ENCODE peak calls at places on chromosomes 5 and 9, in six cellular contexts. U, L, I, W, R and H are unnamed samples.

GRCh38 chr9:132214027-132214622 is 52.3 kb downstream of the NTNG2 start:
- DNase-seq in L (peak), R (peak), W (peak), I (peak), U (peak), H (no peak)

GRCh38 chr9:115122937-115123336 is 5.0 kb upstream of the TNC start:
- DNase-seq in L (no peak), R (no peak), I (no peak), U (no peak), W (no peak), H (no peak)

GRCh38 chr9:18229992-18230676 is 243.8 kb upstream of the ADAMTSL1 start:
- DNase-seq in L (no peak), I (no peak), R (no peak), W (no peak), U (no peak), H (no peak)

GRCh38 chr5:60945760-60946253 is 802 bp downstream of the NDUFAF2 start:
- DNase-seq in W (no peak), R (no peak), U (peak), L (peak), I (peak), H (peak)

GRCh38 chr5:95727764-95728191 is 3.4 kb upstream of the RHOBTB3 start:
- DNase-seq in U (no peak), W (no peak), I (no peak), R (no peak), L (peak), H (no peak)

GRCh38 chr9:14782652-14783051 is 60.1 kb upstream of the CER1 start:
- DNase-seq in R (no peak), U (no peak), I (no peak), L (no peak), W (no peak), H (no peak)

GRCh38 chr9:89606049-89606481 is 1.3 kb downstream of the GADD45G start:
- DNase-seq in W (no peak), L (peak), I (peak), R (no peak), U (peak), H (peak)

GRCh38 chr9:136120119-136120393 is 1.4 kb upstream of the TMEM250 start:
- DNase-seq in U (no peak), R (no peak), L (no peak), W (no peak), I (no peak), H (peak)

GRCh38 chr9:126415741-126416370 is 89.2 kb downstream of the MVB12B start:
- DNase-seq in L (no peak), R (no peak), U (no peak), I (no peak), W (no peak), H (no peak)

GRCh38 chr5:133132717-133133116 is 80.9 kb downstream of the HSPA4 start:
- DNase-seq in W (no peak), L (no peak), I (no peak), U (no peak), R (no peak), H (no peak)

GRCh38 chr5:135462304-135462703 is 10.2 kb upstream of the TIFAB start:
- DNase-seq in U (peak), L (peak), I (peak), W (peak), R (no peak), H (peak)

GRCh38 chr9:101427337-101427736 is 8.2 kb downstream of the ALDOB start:
- DNase-seq in I (no peak), U (no peak), W (no peak), L (no peak), R (no peak), H (no peak)

GRCh38 chr5:133287500-133287899 is 235.7 kb downstream of the HSPA4 start:
- DNase-seq in U (peak), W (peak), R (peak), I (peak), L (peak), H (peak)

GRCh38 chr9:29701536-29701935 is 2128.3 kb upstream of the C9orf72 start:
- DNase-seq in W (no peak), U (no peak), L (no peak), I (no peak), R (no peak), H (no peak)

GRCh38 chr9:114893221-114893620 is 37.2 kb downstream of the TNFSF8 start:
- DNase-seq in U (no peak), R (no peak), L (no peak), W (no peak), I (no peak), H (no peak)

GRCh38 chr5:531101-531748 is 7.0 kb upstream of the SLC9A3 start:
- DNase-seq in R (no peak), I (peak), U (no peak), W (no peak), L (no peak), H (no peak)

GRCh38 chr9:26947736-26948135 is 694 bp upstream of the PLAA start:
- DNase-seq in R (no peak), W (no peak), I (peak), L (peak), U (no peak), H (no peak)

GRCh38 chr9:8186553-8186952 is 387.0 kb upstream of the DMAC1 start:
- DNase-seq in I (no peak), R (no peak), U (peak), W (no peak), L (no peak), H (no peak)

GRCh38 chr9:101711330-101711941 is 27.0 kb downstream of the GRIN3A start:
- DNase-seq in R (no peak), U (peak), L (no peak), I (peak), W (no peak), H (no peak)

GRCh38 chr5:10789021-10789420 is 28.0 kb upstream of the DAP start:
- DNase-seq in I (no peak), W (no peak), U (no peak), R (no peak), L (peak), H (no peak)

GRCh38 chr5:100535060-100536005 is at the start of gene FAM174A:
- DNase-seq in R (peak), W (peak), U (peak), I (peak), L (peak), H (peak)

GRCh38 chr5:168989731-168990505 is 311.0 kb downstream of the SLIT3 start:
- DNase-seq in U (no peak), R (no peak), I (no peak), L (no peak), W (no peak), H (no peak)

GRCh38 chr5:76363385-76364261 is 39.5 kb upstream of the IQGAP2 start:
- DNase-seq in U (peak), L (no peak), R (no peak), W (no peak), I (no peak), H (peak)

GRCh38 chr5:80037366-80037765 is 2.2 kb downstream of the THBS4 start:
- DNase-seq in L (no peak), R (no peak), W (no peak), U (no peak), I (no peak), H (no peak)

GRCh38 chr9:97910273-97910844 is 11.9 kb downstream of the TRMO start:
- DNase-seq in R (peak), W (no peak), I (no peak), L (no peak), U (no peak), H (no peak)

GRCh38 chr5:170469414-170469813 is 34.4 kb upstream of the KCNIP1 start:
- DNase-seq in W (no peak), U (no peak), I (no peak), L (no peak), R (no peak), H (no peak)

DNA sequence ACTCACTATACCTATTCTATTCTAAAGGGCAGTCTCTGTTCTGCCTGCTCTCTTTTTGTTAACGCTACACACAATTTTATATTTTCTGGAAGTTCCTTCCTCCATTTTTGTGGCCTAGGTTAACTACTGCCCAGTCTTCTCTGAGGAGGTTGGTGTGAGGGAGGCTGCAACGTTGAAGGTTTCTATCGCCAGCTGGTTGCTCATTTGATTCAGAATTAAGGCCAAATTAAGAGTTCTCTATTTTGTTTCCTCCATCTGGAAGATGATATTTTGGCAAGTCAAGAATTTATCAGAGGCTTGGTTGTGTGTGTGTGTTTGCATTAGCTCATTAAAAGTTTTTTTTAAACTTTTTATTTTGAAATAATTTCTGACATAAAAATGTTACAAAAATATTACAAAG is 175.1 kb downstream of the ARHGAP26 start:
- DNase-seq in L (no peak), R (no peak), W (no peak), I (no peak), U (no peak), H (no peak)
- H3K4me3 ChIP-seq in L (no peak), R (no peak), W (no peak), I (no peak), U (no peak), H (no peak)

GRCh38 chr5:43120720-43121564 is at the start of gene ZNF131:
- DNase-seq in I (peak), W (peak), R (peak), U (peak), L (peak), H (peak)

GRCh38 chr5:43123887-43124286 is 3.2 kb downstream of the ZNF131 start:
- DNase-seq in I (no peak), L (no peak), R (no peak), W (no peak), U (no peak), H (no peak)

GRCh38 chr5:43115968-43116367 is 4.7 kb upstream of the ZNF131 start:
- DNase-seq in I (no peak), R (no peak), L (no peak), W (no peak), U (no peak), H (no peak)

GRCh38 chr5:43117092-43117491 is 3.6 kb upstream of the ZNF131 start:
- DNase-seq in R (no peak), W (no peak), U (no peak), I (no peak), L (no peak), H (no peak)

DNA sequence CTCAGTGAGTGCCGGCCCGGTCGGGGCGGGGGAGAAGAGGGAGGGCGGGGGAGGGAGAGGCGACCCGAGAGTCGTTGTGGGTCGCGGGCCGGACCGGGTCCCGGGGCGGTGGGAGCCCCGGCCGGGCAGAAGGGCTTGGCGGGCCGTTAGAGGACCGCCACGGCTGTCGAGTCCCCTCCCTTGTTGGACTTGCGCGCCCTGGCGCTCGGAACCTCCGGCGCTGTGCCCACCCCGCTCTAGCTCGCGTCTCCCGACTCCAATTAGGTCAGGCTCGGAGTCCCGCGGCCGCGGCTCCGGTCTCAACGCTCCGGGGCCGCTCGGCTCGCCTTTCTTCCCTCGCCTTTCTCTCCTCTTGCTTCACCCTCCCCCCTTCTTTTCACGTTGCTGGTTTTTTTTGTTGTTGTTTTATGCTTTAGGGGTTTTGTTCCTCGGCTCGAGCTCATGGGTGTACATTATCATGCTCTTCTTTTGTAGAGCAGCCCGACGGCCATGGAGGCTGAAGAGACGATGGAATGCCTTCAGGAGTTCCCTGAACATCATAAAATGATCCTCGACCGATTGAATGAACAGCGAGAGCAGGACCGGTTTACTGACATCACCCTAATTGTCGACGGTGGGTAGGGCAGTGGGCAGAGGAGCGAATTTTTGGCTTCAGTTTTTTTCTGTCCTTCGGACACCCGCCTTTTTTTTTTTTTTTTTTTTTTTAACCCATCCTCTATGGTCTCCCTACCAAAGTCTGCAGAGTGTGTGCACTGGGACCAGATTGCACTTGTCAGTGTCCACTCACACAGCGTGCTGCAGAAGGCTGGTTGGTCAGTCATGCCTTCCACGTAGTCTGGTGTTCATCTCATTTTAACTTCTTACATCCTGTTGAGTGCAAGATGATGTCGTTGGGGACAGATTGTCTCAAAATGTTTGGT is 1.1 kb downstream of the ZNF131 start:
- DNase-seq in L (peak), R (no peak), U (peak), I (no peak), W (no peak), H (peak)
- TF ChIP-seq CTCF in L (no peak), R (no peak), U (no peak), I (no peak), W (no peak), H (no peak)

GRCh38 chr5:128538249-128539037 is 398 bp upstream of the FBN2 start:
- DNase-seq in R (peak), I (peak), U (no peak), L (peak), W (no peak), H (peak)
- H3K9ac ChIP-seq in R (peak), I (no peak), U (no peak), L (peak), W (no peak), H (no peak)

GRCh38 chr9:33159058-33159759 is 7.9 kb downstream of the B4GALT1 start:
- DNase-seq in L (no peak), I (no peak), U (no peak), W (no peak), R (no peak), H (peak)
- H3K4me3 ChIP-seq in L (peak), I (no peak), U (no peak), W (peak), R (peak), H (no peak)

DNA sequence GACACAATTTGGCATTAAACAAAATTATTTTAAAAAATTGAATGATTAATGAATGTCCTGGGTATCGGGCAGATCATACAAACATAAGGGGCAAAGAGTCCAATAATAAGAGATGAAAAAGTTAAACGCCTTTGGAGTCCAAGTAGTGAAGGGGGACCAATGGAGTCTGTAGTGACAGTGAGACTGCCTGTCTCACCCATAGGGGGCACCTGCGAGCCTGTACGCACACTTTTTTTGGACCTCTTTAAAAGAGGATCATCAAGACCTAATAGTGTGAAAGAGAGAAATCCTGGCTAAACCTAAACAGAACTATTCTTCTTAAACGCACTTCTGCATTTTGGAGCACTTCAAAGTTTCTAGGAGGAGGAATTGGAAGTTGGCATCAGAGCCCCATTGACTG is 636.0 kb upstream of the KLF4 start:
- DNase-seq in I (peak), L (no peak), R (no peak), U (peak), W (no peak), H (no peak)
- TF ChIP-seq CTCF in I (peak), L (no peak), R (peak), U (peak), W (no peak), H (peak)

GRCh38 chr9:70577671-70578070 is 163.2 kb upstream of the KLF9 start:
- DNase-seq in W (no peak), U (no peak), L (no peak), R (no peak), I (no peak), H (no peak)
- H3K9ac ChIP-seq in W (no peak), U (no peak), L (no peak), R (no peak), I (no peak), H (no peak)

GRCh38 chr5:137595680-137596079 is 96.6 kb upstream of the SPOCK1 start:
- DNase-seq in U (no peak), R (no peak), W (no peak), L (no peak), I (no peak), H (no peak)

GRCh38 chr5:137594717-137595116 is 95.6 kb upstream of the SPOCK1 start:
- DNase-seq in U (no peak), R (no peak), W (no peak), L (peak), I (peak), H (no peak)

GRCh38 chr5:137587952-137588351 is 88.8 kb upstream of the SPOCK1 start:
- DNase-seq in L (no peak), W (no peak), U (no peak), I (no peak), R (no peak), H (no peak)

GRCh38 chr5:137589185-137589584 is 90.1 kb upstream of the SPOCK1 start:
- DNase-seq in L (no peak), U (no peak), W (no peak), R (no peak), I (no peak), H (no peak)

GRCh38 chr5:137592317-137592716 is 93.2 kb upstream of the SPOCK1 start:
- DNase-seq in I (no peak), R (no peak), U (no peak), L (no peak), W (no peak), H (no peak)
- H3K4me3 ChIP-seq in I (no peak), R (no peak), U (no peak), L (no peak), W (no peak), H (no peak)